ENCODE peak calls at places on chromosomes 16 and 17, in six cellular contexts. One of them, this sample, is unnamed.

GRCh38 chr17:7114241-7114874 is at the start of gene ASGR2:
- DNase-seq in tibial artery: no peak
- DNase-seq in AG10803: no peak
- DNase-seq in tibial nerve: no peak
- DNase-seq in fibroblast of mammary gland: no peak
- DNase-seq in PC-9: no peak
- DNase-seq in this sample: no peak

GRCh38 chr16:22614271-22614947 is 103.7 kb downstream of the NPIPB5 start:
- DNase-seq in tibial artery: no peak
- DNase-seq in AG10803: peak
- DNase-seq in tibial nerve: no peak
- DNase-seq in fibroblast of mammary gland: peak
- DNase-seq in PC-9: peak
- DNase-seq in this sample: peak

GRCh38 chr17:35028531-35029262 is 34.8 kb downstream of the RFFL start:
- DNase-seq in tibial artery: no peak
- DNase-seq in AG10803: no peak
- DNase-seq in tibial nerve: no peak
- DNase-seq in fibroblast of mammary gland: no peak
- DNase-seq in PC-9: no peak
- DNase-seq in this sample: no peak

GRCh38 chr17:1939979-1940809 is 84.9 kb downstream of the RTN4RL1 start:
- DNase-seq in tibial artery: no peak
- DNase-seq in AG10803: no peak
- DNase-seq in tibial nerve: no peak
- DNase-seq in fibroblast of mammary gland: no peak
- DNase-seq in PC-9: no peak
- DNase-seq in this sample: no peak

GRCh38 chr16:62445909-62446308 is 409.7 kb upstream of the CDH8 start:
- DNase-seq in tibial artery: no peak
- DNase-seq in AG10803: no peak
- DNase-seq in tibial nerve: no peak
- DNase-seq in fibroblast of mammary gland: no peak
- DNase-seq in PC-9: no peak
- DNase-seq in this sample: no peak

GRCh38 chr17:60139438-60140285 is 10.1 kb upstream of the CA4 start:
- DNase-seq in tibial artery: no peak
- DNase-seq in AG10803: peak
- DNase-seq in tibial nerve: peak
- DNase-seq in fibroblast of mammary gland: peak
- DNase-seq in PC-9: peak
- DNase-seq in this sample: peak

GRCh38 chr16:29808219-29808900 is 2.0 kb downstream of the MAZ start:
- DNase-seq in tibial artery: peak
- DNase-seq in AG10803: no peak
- DNase-seq in tibial nerve: no peak
- DNase-seq in fibroblast of mammary gland: no peak
- DNase-seq in PC-9: no peak
- DNase-seq in this sample: no peak

GRCh38 chr16:28087675-28088285 is 24.3 kb upstream of the GSG1L start:
- DNase-seq in tibial artery: no peak
- DNase-seq in AG10803: no peak
- DNase-seq in tibial nerve: no peak
- DNase-seq in fibroblast of mammary gland: no peak
- DNase-seq in PC-9: no peak
- DNase-seq in this sample: no peak

GRCh38 chr16:1461146-1461545 is 13.7 kb downstream of the CLCN7 start:
- DNase-seq in tibial artery: no peak
- DNase-seq in AG10803: no peak
- DNase-seq in tibial nerve: no peak
- DNase-seq in fibroblast of mammary gland: no peak
- DNase-seq in PC-9: no peak
- DNase-seq in this sample: no peak

GRCh38 chr17:4261452-4261851 is 2.3 kb downstream of the ANKFY1 start:
- DNase-seq in tibial artery: no peak
- DNase-seq in AG10803: no peak
- DNase-seq in tibial nerve: no peak
- DNase-seq in fibroblast of mammary gland: no peak
- DNase-seq in PC-9: no peak
- DNase-seq in this sample: no peak

GRCh38 chr17:40093580-40094201 is 6.7 kb downstream of the NR1D1 start:
- DNase-seq in tibial artery: no peak
- DNase-seq in AG10803: no peak
- DNase-seq in tibial nerve: no peak
- DNase-seq in fibroblast of mammary gland: no peak
- DNase-seq in PC-9: no peak
- DNase-seq in this sample: no peak

GRCh38 chr17:83065660-83066542 is 13.5 kb upstream of the METRNL start:
- DNase-seq in tibial artery: no peak
- DNase-seq in AG10803: no peak
- DNase-seq in tibial nerve: peak
- DNase-seq in fibroblast of mammary gland: no peak
- DNase-seq in PC-9: no peak
- DNase-seq in this sample: no peak

GRCh38 chr17:9233761-9234160 is 212.5 kb downstream of the NTN1 start:
- DNase-seq in tibial artery: no peak
- DNase-seq in AG10803: no peak
- DNase-seq in tibial nerve: no peak
- DNase-seq in fibroblast of mammary gland: no peak
- DNase-seq in PC-9: no peak
- DNase-seq in this sample: no peak

GRCh38 chr17:39002991-39003715 is 36.0 kb upstream of the FBXO47 start:
- DNase-seq in tibial artery: peak
- DNase-seq in AG10803: peak
- DNase-seq in tibial nerve: peak
- DNase-seq in fibroblast of mammary gland: peak
- DNase-seq in PC-9: no peak
- DNase-seq in this sample: peak

GRCh38 chr17:40316571-40317344 is 7.8 kb downstream of the RARA start:
- DNase-seq in tibial artery: peak
- DNase-seq in AG10803: peak
- DNase-seq in tibial nerve: no peak
- DNase-seq in fibroblast of mammary gland: peak
- DNase-seq in PC-9: peak
- DNase-seq in this sample: peak

GRCh38 chr16:62213763-62214162 is 177.5 kb upstream of the CDH8 start:
- DNase-seq in tibial artery: no peak
- DNase-seq in AG10803: no peak
- DNase-seq in tibial nerve: no peak
- DNase-seq in fibroblast of mammary gland: no peak
- DNase-seq in PC-9: no peak
- DNase-seq in this sample: no peak

GRCh38 chr16:71442041-71442440 is at the start of gene TLE7:
- DNase-seq in tibial artery: no peak
- DNase-seq in AG10803: no peak
- DNase-seq in tibial nerve: no peak
- DNase-seq in fibroblast of mammary gland: no peak
- DNase-seq in PC-9: no peak
- DNase-seq in this sample: no peak

GRCh38 chr17:70552230-70552981 is 383.1 kb downstream of the KCNJ2 start:
- DNase-seq in tibial artery: no peak
- DNase-seq in AG10803: peak
- DNase-seq in tibial nerve: no peak
- DNase-seq in fibroblast of mammary gland: peak
- DNase-seq in PC-9: no peak
- DNase-seq in this sample: no peak

GRCh38 chr17:29133146-29133713 is 47.0 kb downstream of the MYO18A start:
- DNase-seq in tibial artery: peak
- DNase-seq in AG10803: peak
- DNase-seq in tibial nerve: no peak
- DNase-seq in fibroblast of mammary gland: peak
- DNase-seq in PC-9: peak
- DNase-seq in this sample: peak

GRCh38 chr17:32831223-32831622 is 45.7 kb downstream of the MYO1D start:
- DNase-seq in tibial artery: no peak
- DNase-seq in AG10803: no peak
- DNase-seq in tibial nerve: no peak
- DNase-seq in fibroblast of mammary gland: no peak
- DNase-seq in PC-9: no peak
- DNase-seq in this sample: no peak

GRCh38 chr17:1487939-1488825 is 4.3 kb downstream of the MYO1C start:
- DNase-seq in tibial artery: peak
- DNase-seq in AG10803: peak
- DNase-seq in tibial nerve: peak
- DNase-seq in fibroblast of mammary gland: peak
- DNase-seq in PC-9: peak
- DNase-seq in this sample: peak

GRCh38 chr16:82050506-82050905 is 15.5 kb downstream of the HSD17B2 start:
- DNase-seq in tibial artery: no peak
- DNase-seq in AG10803: no peak
- DNase-seq in tibial nerve: no peak
- DNase-seq in fibroblast of mammary gland: no peak
- DNase-seq in PC-9: no peak
- DNase-seq in this sample: no peak

GRCh38 chr17:74442291-74442669 is 10.4 kb downstream of the GPRC5C start:
- DNase-seq in tibial artery: no peak
- DNase-seq in AG10803: no peak
- DNase-seq in tibial nerve: no peak
- DNase-seq in fibroblast of mammary gland: no peak
- DNase-seq in PC-9: no peak
- DNase-seq in this sample: no peak

GRCh38 chr16:80585764-80586163 is 45.0 kb downstream of the DYNLRB2 start:
- DNase-seq in tibial artery: no peak
- DNase-seq in AG10803: no peak
- DNase-seq in tibial nerve: no peak
- DNase-seq in fibroblast of mammary gland: no peak
- DNase-seq in PC-9: no peak
- DNase-seq in this sample: no peak

GRCh38 chr16:11099672-11100195 is 155.4 kb downstream of the CLEC16A start:
- DNase-seq in tibial artery: no peak
- DNase-seq in AG10803: no peak
- DNase-seq in tibial nerve: no peak
- DNase-seq in fibroblast of mammary gland: no peak
- DNase-seq in PC-9: no peak
- DNase-seq in this sample: no peak

GRCh38 chr16:15587152-15587825 is 55.7 kb downstream of the MARF1 start:
- DNase-seq in tibial artery: peak
- DNase-seq in AG10803: no peak
- DNase-seq in tibial nerve: no peak
- DNase-seq in fibroblast of mammary gland: no peak
- DNase-seq in PC-9: no peak
- DNase-seq in this sample: no peak

GRCh38 chr16:15585956-15586355 is 57.0 kb downstream of the MARF1 start:
- DNase-seq in tibial artery: no peak
- DNase-seq in AG10803: no peak
- DNase-seq in tibial nerve: no peak
- DNase-seq in fibroblast of mammary gland: no peak
- DNase-seq in PC-9: no peak
- DNase-seq in this sample: no peak

GRCh38 chr16:15581127-15581815 is 61.7 kb downstream of the MARF1 start:
- DNase-seq in tibial artery: no peak
- DNase-seq in AG10803: no peak
- DNase-seq in tibial nerve: no peak
- DNase-seq in fibroblast of mammary gland: no peak
- DNase-seq in PC-9: no peak
- DNase-seq in this sample: no peak

GRCh38 chr16:15583526-15583925 is 59.4 kb downstream of the MARF1 start:
- DNase-seq in tibial artery: no peak
- DNase-seq in AG10803: no peak
- DNase-seq in tibial nerve: no peak
- DNase-seq in fibroblast of mammary gland: no peak
- DNase-seq in PC-9: no peak
- DNase-seq in this sample: no peak

DNA sequence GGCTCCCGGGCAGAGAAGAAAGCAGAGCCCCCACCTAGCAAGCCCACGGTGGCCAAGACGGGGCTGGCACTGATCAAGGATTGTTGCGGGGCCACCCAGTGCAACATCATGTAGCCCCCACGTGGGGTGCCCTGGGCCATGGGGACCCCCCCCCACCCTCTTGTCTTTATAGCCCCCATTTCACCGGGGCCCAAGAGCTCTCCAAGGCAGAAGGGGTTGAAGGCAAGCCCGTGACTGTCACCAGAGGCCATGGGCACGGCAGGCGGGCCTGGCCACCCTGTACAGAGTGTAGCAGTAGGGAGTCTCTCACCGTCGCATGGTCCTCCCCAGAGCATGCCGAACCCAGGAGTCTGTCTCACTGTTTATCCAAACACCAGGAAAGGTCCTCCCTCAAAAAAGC is 56.2 kb downstream of the MARF1 start:
- DNase-seq in tibial artery: peak
- DNase-seq in AG10803: no peak
- DNase-seq in tibial nerve: no peak
- DNase-seq in fibroblast of mammary gland: no peak
- DNase-seq in PC-9: no peak
- DNase-seq in this sample: no peak
- TF ChIP-seq CTCF in tibial artery: no peak
- TF ChIP-seq CTCF in AG10803: no peak
- TF ChIP-seq CTCF in tibial nerve: no peak
- TF ChIP-seq CTCF in fibroblast of mammary gland: no peak
- TF ChIP-seq CTCF in PC-9: no peak
- TF ChIP-seq CTCF in this sample: no peak

DNA sequence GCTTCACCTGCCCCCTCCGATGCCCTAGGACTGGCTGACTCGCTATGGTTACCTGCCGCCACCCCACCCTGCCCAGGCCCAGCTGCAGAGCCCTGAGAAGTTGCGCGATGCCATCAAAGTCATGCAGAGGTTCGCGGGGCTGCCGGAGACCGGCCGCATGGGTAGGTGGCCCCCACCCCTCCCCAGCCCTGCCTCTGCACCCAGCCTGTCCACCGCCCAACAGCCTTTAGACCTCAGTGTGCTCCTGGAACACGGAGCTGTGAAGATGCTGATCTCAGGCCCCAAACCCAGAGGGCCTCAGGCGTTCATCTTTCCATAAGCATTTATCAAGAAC is 993 bp downstream of the MMP25 start:
- DNase-seq in tibial artery: no peak
- DNase-seq in AG10803: no peak
- DNase-seq in tibial nerve: no peak
- DNase-seq in fibroblast of mammary gland: no peak
- DNase-seq in PC-9: no peak
- DNase-seq in this sample: no peak
- H3K4me3 ChIP-seq in tibial artery: no peak
- H3K4me3 ChIP-seq in AG10803: no peak
- H3K4me3 ChIP-seq in tibial nerve: no peak
- H3K4me3 ChIP-seq in fibroblast of mammary gland: no peak
- H3K4me3 ChIP-seq in PC-9: no peak
- H3K4me3 ChIP-seq in this sample: no peak

DNA sequence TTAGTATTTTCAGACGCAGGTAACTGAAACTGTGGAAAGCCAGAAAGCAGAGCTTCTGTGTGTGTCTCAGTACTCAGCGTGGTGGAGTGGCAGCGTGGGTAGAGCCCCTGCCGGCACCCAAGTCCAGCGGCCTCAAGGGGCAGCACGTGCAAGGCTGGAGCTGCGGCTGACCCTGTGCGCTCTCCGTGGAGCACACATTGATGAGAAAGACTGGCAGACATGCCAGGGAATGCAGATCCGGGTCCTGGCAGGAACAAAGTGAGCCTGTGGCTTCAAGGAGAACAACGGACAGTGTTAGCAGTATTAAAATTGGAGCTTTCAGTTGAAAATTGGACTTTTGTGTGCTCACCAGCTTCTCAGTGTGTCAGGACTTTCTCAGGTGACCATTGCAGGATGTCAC is 23.3 kb downstream of the ZC3H18 start:
- DNase-seq in tibial artery: no peak
- DNase-seq in AG10803: no peak
- DNase-seq in tibial nerve: no peak
- DNase-seq in fibroblast of mammary gland: no peak
- DNase-seq in PC-9: no peak
- DNase-seq in this sample: no peak
- TF ChIP-seq CTCF in tibial artery: no peak
- TF ChIP-seq CTCF in AG10803: no peak
- TF ChIP-seq CTCF in tibial nerve: peak
- TF ChIP-seq CTCF in fibroblast of mammary gland: no peak
- TF ChIP-seq CTCF in PC-9: no peak
- TF ChIP-seq CTCF in this sample: no peak

GRCh38 chr16:67649494-67649931 is 4.6 kb downstream of the CARMIL2 start:
- DNase-seq in tibial artery: no peak
- DNase-seq in AG10803: no peak
- DNase-seq in tibial nerve: no peak
- DNase-seq in fibroblast of mammary gland: no peak
- DNase-seq in PC-9: no peak
- DNase-seq in this sample: no peak
- H3K4me3 ChIP-seq in tibial artery: no peak
- H3K4me3 ChIP-seq in AG10803: no peak
- H3K4me3 ChIP-seq in tibial nerve: peak
- H3K4me3 ChIP-seq in fibroblast of mammary gland: no peak
- H3K4me3 ChIP-seq in PC-9: no peak
- H3K4me3 ChIP-seq in this sample: no peak

This sample was measured in right atrium auricular region.